ENCODE peak calls at places on chromosomes 3 and 15, in nine cellular contexts. S is heart left ventricle, T is fibroblast of lung, N is ascending aorta, O is MG63, E is OCI-LY7, W is NB4, Q is pancreas, R is left ventricle myocardium inferior. P is an unnamed sample.

GRCh38 chr3:190658106-190658505 is 144.2 kb downstream of the IL1RAP start:
- DNase-seq in S (no peak), T (no peak), N (no peak), O (no peak), E (no peak), W (no peak), Q (no peak), R (no peak), P (no peak)

GRCh38 chr3:94360982-94361381 is 298.1 kb downstream of the NSUN3 start:
- DNase-seq in S (no peak), T (peak), N (no peak), O (peak), E (no peak), W (no peak), Q (no peak), R (peak), P (peak)

GRCh38 chr15:69793783-69794451 is 303.8 kb downstream of the TLE3 start:
- DNase-seq in S (no peak), T (no peak), N (no peak), O (no peak), E (no peak), W (no peak), Q (no peak), R (no peak), P (peak)

GRCh38 chr15:95284933-95285401 is 1045.5 kb upstream of the NR2F2 start:
- DNase-seq in S (no peak), T (peak), N (no peak), O (no peak), E (no peak), W (peak), Q (no peak), R (no peak), P (no peak)

GRCh38 chr3:129313415-129313982 is 34.8 kb downstream of the HMCES start:
- DNase-seq in S (no peak), T (no peak), N (no peak), O (no peak), E (peak), W (no peak), Q (no peak), R (no peak), P (no peak)

GRCh38 chr3:23915537-23916108 is 1.2 kb downstream of the NKIRAS1 start:
- DNase-seq in S (no peak), T (peak), N (no peak), O (no peak), E (no peak), W (peak), Q (no peak), R (no peak), P (no peak)

GRCh38 chr3:52986938-52987337 is 58.9 kb downstream of the SFMBT1 start:
- DNase-seq in S (no peak), T (peak), N (no peak), O (no peak), E (peak), W (peak), Q (no peak), R (no peak), P (no peak)

GRCh38 chr3:147394168-147394941 is 12.0 kb downstream of the ZIC4 start:
- DNase-seq in S (no peak), T (no peak), N (no peak), O (peak), E (no peak), W (no peak), Q (no peak), R (no peak), P (peak)

GRCh38 chr3:172856766-172857742 is 106.5 kb downstream of the ECT2 start:
- DNase-seq in S (peak), T (peak), N (no peak), O (no peak), E (no peak), W (no peak), Q (no peak), R (peak), P (no peak)

GRCh38 chr3:159418571-159419526 is 569.8 kb upstream of the IL12A start:
- DNase-seq in S (no peak), T (peak), N (no peak), O (peak), E (no peak), W (no peak), Q (no peak), R (no peak), P (no peak)

GRCh38 chr3:59820352-59820934 is 770.6 kb upstream of the CFAP20DC start:
- DNase-seq in S (no peak), T (peak), N (no peak), O (peak), E (no peak), W (no peak), Q (no peak), R (no peak), P (no peak)

GRCh38 chr3:15805756-15806266 is 8.0 kb upstream of the ANKRD28 start:
- DNase-seq in S (no peak), T (peak), N (no peak), O (no peak), E (peak), W (peak), Q (no peak), R (no peak), P (no peak)

GRCh38 chr3:16462679-16463078 is 50.8 kb downstream of the RFTN1 start:
- DNase-seq in S (no peak), T (no peak), N (no peak), O (no peak), E (no peak), W (no peak), Q (no peak), R (no peak), P (no peak)

GRCh38 chr15:59200560-59200959 is 6.1 kb upstream of the LDHAL6B start:
- DNase-seq in S (no peak), T (peak), N (no peak), O (no peak), E (no peak), W (no peak), Q (no peak), R (no peak), P (no peak)

GRCh38 chr15:77036537-77037474 is 34.1 kb downstream of the TSPAN3 start:
- DNase-seq in S (peak), T (no peak), N (no peak), O (no peak), E (no peak), W (peak), Q (peak), R (no peak), P (no peak)

GRCh38 chr3:123768480-123769359 is 115.4 kb downstream of the MYLK start:
- DNase-seq in S (no peak), T (no peak), N (no peak), O (no peak), E (no peak), W (no peak), Q (no peak), R (no peak), P (no peak)

GRCh38 chr3:127728417-127728816 is 55.7 kb downstream of the ABTB1 start:
- DNase-seq in S (no peak), T (no peak), N (no peak), O (no peak), E (no peak), W (no peak), Q (no peak), R (no peak), P (no peak)

GRCh38 chr3:157065201-157065600 is 94.7 kb downstream of the CCNL1 start:
- DNase-seq in S (no peak), T (no peak), N (no peak), O (no peak), E (no peak), W (no peak), Q (no peak), R (no peak), P (no peak)

GRCh38 chr3:52182203-52182602 is 15.8 kb upstream of the ALAS1 start:
- DNase-seq in S (no peak), T (no peak), N (no peak), O (no peak), E (no peak), W (no peak), Q (no peak), R (no peak), P (no peak)

GRCh38 chr3:172516318-172517214 is 6.7 kb downstream of the TNFSF10 start:
- DNase-seq in S (no peak), T (peak), N (no peak), O (peak), E (no peak), W (no peak), Q (no peak), R (peak), P (peak)

GRCh38 chr15:25527118-25527517 is 88.3 kb upstream of the UBE3A start:
- DNase-seq in S (no peak), T (peak), N (no peak), O (peak), E (no peak), W (no peak), Q (no peak), R (no peak), P (no peak)

GRCh38 chr3:13252207-13252606 is 167.9 kb downstream of the NUP210 start:
- DNase-seq in S (no peak), T (no peak), N (no peak), O (no peak), E (no peak), W (no peak), Q (no peak), R (no peak), P (no peak)

GRCh38 chr3:189945935-189946709 is 174.6 kb downstream of the P3H2 start:
- DNase-seq in S (no peak), T (no peak), N (no peak), O (no peak), E (no peak), W (no peak), Q (no peak), R (no peak), P (no peak)

GRCh38 chr3:147153830-147154539 is 252.4 kb downstream of the ZIC4 start:
- DNase-seq in S (no peak), T (no peak), N (no peak), O (no peak), E (no peak), W (no peak), Q (peak), R (no peak), P (no peak)

GRCh38 chr3:109050591-109051167 is 67.3 kb downstream of the MORC1 start:
- DNase-seq in S (no peak), T (peak), N (no peak), O (no peak), E (peak), W (peak), Q (no peak), R (no peak), P (no peak)

GRCh38 chr3:13776253-13777050 is 103.4 kb downstream of the WNT7A start:
- DNase-seq in S (no peak), T (no peak), N (no peak), O (no peak), E (no peak), W (no peak), Q (no peak), R (no peak), P (peak)

GRCh38 chr3:10933958-10934481 is 58.5 kb upstream of the SLC6A1 start:
- DNase-seq in S (no peak), T (peak), N (no peak), O (peak), E (no peak), W (no peak), Q (peak), R (no peak), P (peak)

GRCh38 chr3:113096158-113096893 is 105.5 kb downstream of the GTPBP8 start:
- DNase-seq in S (no peak), T (peak), N (no peak), O (no peak), E (no peak), W (no peak), Q (no peak), R (no peak), P (no peak)

GRCh38 chr15:28015855-28016254 is 83.3 kb downstream of the OCA2 start:
- DNase-seq in S (no peak), T (no peak), N (no peak), O (no peak), E (no peak), W (no peak), Q (no peak), R (no peak), P (no peak)

GRCh38 chr3:197501879-197502620 is 53.7 kb downstream of the BDH1 start:
- DNase-seq in S (no peak), T (peak), N (no peak), O (peak), E (peak), W (peak), Q (no peak), R (no peak), P (no peak)

GRCh38 chr3:48999085-48999858 is 7.9 kb upstream of the WDR6 start:
- DNase-seq in S (no peak), T (no peak), N (no peak), O (no peak), E (no peak), W (no peak), Q (no peak), R (no peak), P (no peak)

GRCh38 chr15:58010983-58011382 is 54.5 kb downstream of the ALDH1A2 start:
- DNase-seq in S (no peak), T (no peak), N (no peak), O (peak), E (no peak), W (no peak), Q (no peak), R (no peak), P (no peak)

GRCh38 chr15:63530235-63530634 is 25.8 kb downstream of the USP3 start:
- DNase-seq in S (no peak), T (no peak), N (no peak), O (no peak), E (no peak), W (no peak), Q (no peak), R (no peak), P (no peak)

GRCh38 chr3:161423911-161424522 is 52.7 kb upstream of the SPTSSB start:
- DNase-seq in S (no peak), T (peak), N (no peak), O (no peak), E (peak), W (peak), Q (no peak), R (no peak), P (no peak)

GRCh38 chr15:74319596-74320357 is 47.7 kb downstream of the CYP11A1 start:
- DNase-seq in S (no peak), T (no peak), N (no peak), O (no peak), E (no peak), W (peak), Q (no peak), R (peak), P (no peak)

GRCh38 chr3:87268646-87269211 is 7.7 kb downstream of the POU1F1 start:
- DNase-seq in S (no peak), T (no peak), N (no peak), O (no peak), E (no peak), W (no peak), Q (no peak), R (no peak), P (no peak)

GRCh38 chr3:87272718-87273337 is 3.6 kb downstream of the POU1F1 start:
- DNase-seq in S (no peak), T (no peak), N (no peak), O (no peak), E (no peak), W (no peak), Q (no peak), R (no peak), P (no peak)

GRCh38 chr3:87269723-87270122 is 6.7 kb downstream of the POU1F1 start:
- DNase-seq in S (no peak), T (no peak), N (no peak), O (no peak), E (no peak), W (no peak), Q (no peak), R (no peak), P (no peak)

GRCh38 chr3:87267953-87268645 is 8.3 kb downstream of the POU1F1 start:
- DNase-seq in S (no peak), T (no peak), N (no peak), O (no peak), E (no peak), W (no peak), Q (no peak), R (no peak), P (no peak)

DNA sequence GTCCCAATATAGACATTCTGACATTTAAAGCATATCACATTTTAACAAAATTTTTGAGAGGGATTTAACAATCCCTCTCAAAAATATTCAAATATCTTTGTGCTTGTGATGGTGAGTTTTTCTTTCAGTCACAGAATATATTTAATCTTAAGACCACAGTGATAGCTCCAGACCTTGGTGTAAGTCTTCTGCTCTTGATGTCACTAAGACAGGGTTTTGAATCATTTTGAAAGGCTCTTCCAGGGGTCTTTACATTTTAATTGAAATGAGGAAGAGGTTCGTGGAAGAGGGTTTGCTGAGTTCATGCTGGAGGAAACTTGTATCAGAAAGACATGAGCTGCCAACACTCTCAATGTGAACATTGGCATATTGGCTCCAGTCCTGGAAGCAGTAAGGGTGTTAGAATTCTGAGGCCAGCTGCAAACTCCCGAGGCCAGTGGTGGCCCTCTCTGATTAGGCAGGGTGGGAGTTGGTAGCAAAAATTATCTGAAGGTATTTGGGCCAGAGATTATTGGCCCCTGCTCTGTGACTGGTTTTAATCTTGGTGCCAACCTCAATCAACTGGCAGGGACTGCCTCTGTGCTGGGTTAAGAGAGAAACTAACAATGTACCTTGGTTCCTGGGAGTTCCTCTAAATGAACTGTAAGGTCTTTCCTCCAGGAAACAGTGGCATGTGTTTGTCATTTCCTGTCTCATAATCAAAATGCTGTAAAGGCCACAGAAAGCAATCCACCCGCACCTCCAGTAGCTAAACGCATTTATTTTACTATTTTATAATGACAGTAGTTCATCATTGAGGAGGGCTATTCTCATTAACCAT is 5.3 kb downstream of the POU1F1 start:
- DNase-seq in S (no peak), T (no peak), N (no peak), O (no peak), E (no peak), W (peak), Q (no peak), R (no peak), P (no peak)
- H3K4me3 ChIP-seq in S (no peak), T (no peak), N (no peak), O (no peak), E (no peak), W (no peak), Q (no peak), R (no peak), P (no peak)

DNA sequence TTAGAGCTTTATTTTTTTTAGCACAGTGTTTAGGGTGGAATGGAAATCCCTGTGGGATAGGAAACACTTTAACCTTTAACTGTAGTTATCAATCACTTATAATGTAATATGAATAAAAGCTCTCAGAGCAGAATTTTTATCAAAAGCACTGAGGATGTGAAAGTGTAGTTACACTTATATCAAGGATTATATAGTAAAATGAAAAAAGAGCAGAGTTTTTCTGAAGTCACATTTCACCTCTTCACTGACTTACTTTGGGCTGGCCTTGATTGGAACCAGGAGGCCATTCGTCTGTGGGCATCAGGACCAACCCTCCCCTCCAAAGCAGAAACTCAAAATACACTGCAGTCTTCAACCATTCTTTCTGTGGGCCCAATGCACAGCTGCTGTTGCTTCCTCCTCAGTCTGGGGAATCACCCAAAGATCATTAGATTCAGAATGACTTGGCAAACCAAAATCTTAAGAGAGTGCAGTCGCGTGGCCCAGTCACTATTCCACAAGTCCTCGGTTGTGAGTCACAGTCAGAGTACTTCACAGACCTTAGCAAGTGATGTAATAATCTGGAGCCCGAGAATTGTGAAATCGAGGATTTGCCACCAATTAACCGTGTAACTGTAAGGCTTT is 132.6 kb upstream of the COL8A1 start:
- DNase-seq in S (no peak), T (peak), N (peak), O (peak), E (no peak), W (peak), Q (no peak), R (peak), P (peak)
- H3K4me3 ChIP-seq in S (no peak), T (no peak), N (no peak), O (no peak), E (no peak), W (no peak), Q (no peak), R (no peak), P (no peak)

GRCh38 chr3:155323063-155323666 is 29.7 kb upstream of the STRIT1 start:
- DNase-seq in S (no peak), T (peak), N (no peak), O (peak), E (peak), W (peak), Q (no peak), R (no peak), P (peak)

GRCh38 chr3:155327430-155327829 is 33.9 kb upstream of the STRIT1 start:
- DNase-seq in S (no peak), T (no peak), N (no peak), O (no peak), E (no peak), W (no peak), Q (no peak), R (no peak), P (no peak)

GRCh38 chr3:155326249-155326648 is 32.8 kb upstream of the STRIT1 start:
- DNase-seq in S (no peak), T (no peak), N (no peak), O (no peak), E (no peak), W (no peak), Q (no peak), R (no peak), P (no peak)

GRCh38 chr3:155326901-155327300 is 33.4 kb upstream of the STRIT1 start:
- DNase-seq in S (no peak), T (no peak), N (no peak), O (peak), E (no peak), W (peak), Q (no peak), R (no peak), P (no peak)

DNA sequence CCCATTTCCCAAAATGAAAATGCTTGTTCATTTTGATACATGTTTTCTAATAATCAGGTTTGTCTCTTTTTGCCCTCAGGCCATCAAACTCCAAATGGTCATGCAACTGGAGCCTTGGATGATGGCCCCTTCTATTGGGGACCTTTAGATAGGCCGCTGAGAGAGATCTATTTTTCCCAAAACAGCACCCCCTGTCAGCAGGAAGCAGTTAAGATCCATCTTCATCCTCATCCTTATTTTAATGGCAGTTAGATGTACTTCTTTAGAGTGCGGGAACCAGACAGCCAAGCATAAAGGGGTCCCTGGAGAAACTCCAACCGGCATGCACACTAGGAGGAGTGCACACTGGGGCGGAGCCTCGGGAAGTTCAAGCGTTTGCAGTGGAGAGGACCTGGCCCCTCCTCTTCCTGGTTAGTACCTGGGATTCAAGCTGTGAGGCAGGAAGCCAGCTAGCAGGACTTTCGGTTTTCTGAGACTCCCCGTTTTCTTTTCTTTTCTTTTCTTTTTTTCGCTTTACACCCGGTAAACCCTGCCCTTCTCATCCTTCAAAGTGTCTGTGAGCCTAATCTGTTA is 31.9 kb upstream of the STRIT1 start:
- DNase-seq in S (no peak), T (peak), N (no peak), O (no peak), E (no peak), W (no peak), Q (no peak), R (no peak), P (no peak)
- H3K4me3 ChIP-seq in S (no peak), T (no peak), N (no peak), O (no peak), E (no peak), W (no peak), Q (no peak), R (no peak), P (no peak)

DNA sequence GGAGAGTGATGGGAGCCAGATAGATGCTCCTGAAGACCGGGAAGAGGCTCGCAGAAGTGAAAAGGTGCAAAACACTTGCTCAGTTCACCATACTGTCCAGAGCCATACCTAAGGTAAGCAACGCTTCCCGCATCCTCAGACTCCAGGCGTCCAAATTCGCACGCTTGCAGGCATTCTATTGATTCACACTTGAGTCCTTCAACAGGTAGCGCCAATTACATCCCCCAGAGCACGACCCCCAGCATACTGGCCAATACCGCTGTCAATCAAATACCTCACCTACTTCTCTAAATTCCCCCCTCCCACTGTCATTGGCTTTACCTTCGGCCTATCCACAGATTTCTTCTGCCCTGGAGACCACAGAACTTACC is 361 bp upstream of the STXBP5L start:
- DNase-seq in S (no peak), T (no peak), N (no peak), O (no peak), E (no peak), W (no peak), Q (no peak), R (no peak), P (no peak)
- H3K4me3 ChIP-seq in S (peak), T (no peak), N (peak), O (no peak), E (peak), W (no peak), Q (no peak), R (peak), P (no peak)